ENCODE peak calls at places on chromosome 13, in six cellular contexts. One of them, this sample, is unnamed.

GRCh38 chr13:53631511-53631910 is 602.9 kb downstream of the OLFM4 start:
- DNase-seq in right atrium auricular region: no peak
- DNase-seq in brain microvascular endothelial cell: no peak
- DNase-seq in heart left ventricle: no peak
- DNase-seq in aorta: no peak
- DNase-seq in PC-3: no peak
- DNase-seq in this sample: no peak

GRCh38 chr13:33355470-33355869 is 69.9 kb upstream of the STARD13 start:
- DNase-seq in PC-3: no peak
- DNase-seq in aorta: no peak
- DNase-seq in heart left ventricle: no peak
- DNase-seq in brain microvascular endothelial cell: no peak
- DNase-seq in right atrium auricular region: no peak
- DNase-seq in this sample: no peak

GRCh38 chr13:21736926-21737325 is 66.1 kb downstream of the FGF9 start:
- DNase-seq in right atrium auricular region: peak
- DNase-seq in heart left ventricle: no peak
- DNase-seq in PC-3: no peak
- DNase-seq in brain microvascular endothelial cell: no peak
- DNase-seq in aorta: no peak
- DNase-seq in this sample: no peak

GRCh38 chr13:82569581-82569980 is 1312.7 kb downstream of the SLITRK1 start:
- DNase-seq in right atrium auricular region: no peak
- DNase-seq in PC-3: no peak
- DNase-seq in brain microvascular endothelial cell: no peak
- DNase-seq in aorta: no peak
- DNase-seq in heart left ventricle: no peak
- DNase-seq in this sample: no peak

GRCh38 chr13:90389537-90389936 is 958.0 kb upstream of the MIR17HG start:
- DNase-seq in aorta: no peak
- DNase-seq in heart left ventricle: no peak
- DNase-seq in right atrium auricular region: no peak
- DNase-seq in brain microvascular endothelial cell: no peak
- DNase-seq in PC-3: no peak
- DNase-seq in this sample: no peak

GRCh38 chr13:94382520-94382919 is 97.0 kb downstream of the DCT start:
- DNase-seq in PC-3: no peak
- DNase-seq in aorta: no peak
- DNase-seq in brain microvascular endothelial cell: no peak
- DNase-seq in right atrium auricular region: no peak
- DNase-seq in heart left ventricle: no peak
- DNase-seq in this sample: no peak

GRCh38 chr13:101455863-101456262 is 3.4 kb downstream of the ITGBL1 start:
- DNase-seq in brain microvascular endothelial cell: peak
- DNase-seq in PC-3: peak
- DNase-seq in right atrium auricular region: no peak
- DNase-seq in aorta: no peak
- DNase-seq in heart left ventricle: no peak
- DNase-seq in this sample: peak

GRCh38 chr13:99686157-99686572 is 184.9 kb downstream of the TM9SF2 start:
- DNase-seq in PC-3: no peak
- DNase-seq in aorta: no peak
- DNase-seq in brain microvascular endothelial cell: peak
- DNase-seq in right atrium auricular region: peak
- DNase-seq in heart left ventricle: no peak
- DNase-seq in this sample: no peak

GRCh38 chr13:87122551-87122950 is 548.6 kb upstream of the SLITRK5 start:
- DNase-seq in heart left ventricle: no peak
- DNase-seq in brain microvascular endothelial cell: peak
- DNase-seq in right atrium auricular region: no peak
- DNase-seq in aorta: no peak
- DNase-seq in PC-3: peak
- DNase-seq in this sample: no peak

GRCh38 chr13:30408319-30409101 is 13.8 kb upstream of the UBE2L5 start:
- DNase-seq in aorta: peak
- DNase-seq in heart left ventricle: peak
- DNase-seq in PC-3: peak
- DNase-seq in brain microvascular endothelial cell: peak
- DNase-seq in right atrium auricular region: peak
- DNase-seq in this sample: peak

GRCh38 chr13:106291006-106291405 is 244.5 kb downstream of the EFNB2 start:
- DNase-seq in brain microvascular endothelial cell: peak
- DNase-seq in aorta: no peak
- DNase-seq in PC-3: peak
- DNase-seq in heart left ventricle: no peak
- DNase-seq in right atrium auricular region: no peak
- DNase-seq in this sample: peak

GRCh38 chr13:33070713-33071112 is 54.5 kb downstream of the KL start:
- DNase-seq in PC-3: peak
- DNase-seq in brain microvascular endothelial cell: no peak
- DNase-seq in heart left ventricle: no peak
- DNase-seq in aorta: no peak
- DNase-seq in right atrium auricular region: no peak
- DNase-seq in this sample: no peak

GRCh38 chr13:50248537-50249521 is 233.6 kb downstream of the KCNRG start:
- DNase-seq in aorta: no peak
- DNase-seq in heart left ventricle: no peak
- DNase-seq in brain microvascular endothelial cell: no peak
- DNase-seq in right atrium auricular region: no peak
- DNase-seq in PC-3: no peak
- DNase-seq in this sample: no peak

GRCh38 chr13:102571075-102571474 is 25.7 kb upstream of the TPP2 start:
- DNase-seq in brain microvascular endothelial cell: no peak
- DNase-seq in heart left ventricle: no peak
- DNase-seq in right atrium auricular region: no peak
- DNase-seq in PC-3: peak
- DNase-seq in aorta: no peak
- DNase-seq in this sample: no peak

GRCh38 chr13:98835156-98835555 is 82.7 kb upstream of the SLC15A1 start:
- DNase-seq in right atrium auricular region: no peak
- DNase-seq in aorta: no peak
- DNase-seq in PC-3: no peak
- DNase-seq in heart left ventricle: no peak
- DNase-seq in brain microvascular endothelial cell: no peak
- DNase-seq in this sample: no peak

GRCh38 chr13:42355118-42355840 is 83.3 kb downstream of the AKAP11 start:
- DNase-seq in heart left ventricle: no peak
- DNase-seq in brain microvascular endothelial cell: no peak
- DNase-seq in aorta: no peak
- DNase-seq in right atrium auricular region: no peak
- DNase-seq in PC-3: no peak
- DNase-seq in this sample: no peak

GRCh38 chr13:91950803-91951202 is 552.4 kb downstream of the GPC5 start:
- DNase-seq in brain microvascular endothelial cell: no peak
- DNase-seq in right atrium auricular region: no peak
- DNase-seq in heart left ventricle: no peak
- DNase-seq in aorta: no peak
- DNase-seq in PC-3: no peak
- DNase-seq in this sample: no peak

GRCh38 chr13:33279898-33280549 is 5.5 kb downstream of the STARD13 start:
- DNase-seq in aorta: no peak
- DNase-seq in heart left ventricle: no peak
- DNase-seq in brain microvascular endothelial cell: peak
- DNase-seq in PC-3: peak
- DNase-seq in right atrium auricular region: no peak
- DNase-seq in this sample: peak

GRCh38 chr13:114047358-114047881 is 73.5 kb upstream of the C13orf46 start:
- DNase-seq in right atrium auricular region: no peak
- DNase-seq in heart left ventricle: peak
- DNase-seq in brain microvascular endothelial cell: no peak
- DNase-seq in PC-3: no peak
- DNase-seq in aorta: no peak
- DNase-seq in this sample: no peak

GRCh38 chr13:30998548-30999140 is 66.2 kb downstream of the TEX26 start:
- DNase-seq in brain microvascular endothelial cell: peak
- DNase-seq in PC-3: no peak
- DNase-seq in aorta: no peak
- DNase-seq in heart left ventricle: no peak
- DNase-seq in right atrium auricular region: no peak
- DNase-seq in this sample: peak

GRCh38 chr13:58087566-58087965 is 456.0 kb downstream of the PCDH17 start:
- DNase-seq in brain microvascular endothelial cell: no peak
- DNase-seq in heart left ventricle: no peak
- DNase-seq in right atrium auricular region: no peak
- DNase-seq in aorta: no peak
- DNase-seq in PC-3: peak
- DNase-seq in this sample: no peak

GRCh38 chr13:111256946-111257345 is 63.5 kb upstream of the TEX29 start:
- DNase-seq in heart left ventricle: no peak
- DNase-seq in brain microvascular endothelial cell: no peak
- DNase-seq in right atrium auricular region: no peak
- DNase-seq in aorta: no peak
- DNase-seq in PC-3: no peak
- DNase-seq in this sample: no peak

GRCh38 chr13:59531571-59532091 is 632.1 kb downstream of the DIAPH3 start:
- DNase-seq in heart left ventricle: peak
- DNase-seq in brain microvascular endothelial cell: peak
- DNase-seq in PC-3: peak
- DNase-seq in aorta: peak
- DNase-seq in right atrium auricular region: peak
- DNase-seq in this sample: peak

GRCh38 chr13:20475927-20476691 is 49.5 kb downstream of the CRYL1 start:
- DNase-seq in right atrium auricular region: no peak
- DNase-seq in heart left ventricle: no peak
- DNase-seq in aorta: no peak
- DNase-seq in PC-3: no peak
- DNase-seq in brain microvascular endothelial cell: no peak
- DNase-seq in this sample: no peak

DNA sequence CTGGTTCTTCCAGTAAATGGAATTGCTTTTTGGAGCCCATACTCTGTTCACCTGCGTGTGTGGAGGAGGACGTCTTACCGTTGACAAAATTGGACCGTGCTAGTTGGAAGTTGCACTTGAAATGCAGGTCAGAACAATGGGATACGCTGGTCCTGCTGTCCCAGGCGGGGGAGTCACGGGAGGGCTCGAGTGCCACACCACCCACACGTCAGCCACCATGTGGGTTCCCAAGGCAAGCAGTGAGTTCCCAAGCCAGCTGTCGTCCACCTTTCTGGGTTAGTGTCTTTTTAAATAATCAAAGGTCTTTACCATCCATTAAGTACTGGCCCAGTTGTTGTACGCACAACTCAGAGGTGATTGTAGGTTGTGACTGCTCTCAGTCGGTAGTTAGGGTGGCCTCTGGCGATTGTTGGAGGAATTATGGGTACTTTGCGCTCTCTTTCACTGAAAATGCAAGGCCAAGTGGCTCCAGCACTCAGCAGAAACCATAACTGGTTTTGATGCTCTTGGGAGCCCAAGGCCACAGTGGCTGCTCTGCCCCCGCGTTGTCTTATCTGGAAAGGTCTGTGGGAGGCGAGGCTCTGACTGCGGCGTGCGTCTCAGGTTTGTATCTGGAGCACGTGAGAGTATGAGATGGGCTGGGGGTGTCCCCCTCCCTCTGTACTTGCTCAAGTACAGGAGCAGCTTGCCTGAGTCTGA is 14.2 kb downstream of the ATP11A start:
- DNase-seq in brain microvascular endothelial cell: no peak
- DNase-seq in aorta: peak
- DNase-seq in right atrium auricular region: no peak
- DNase-seq in heart left ventricle: no peak
- DNase-seq in PC-3: no peak
- DNase-seq in this sample: no peak
- H3K27ac ChIP-seq in brain microvascular endothelial cell: no peak
- H3K27ac ChIP-seq in aorta: no peak
- H3K27ac ChIP-seq in right atrium auricular region: peak
- H3K27ac ChIP-seq in heart left ventricle: no peak
- H3K27ac ChIP-seq in PC-3: no peak
- H3K27ac ChIP-seq in this sample: no peak

GRCh38 chr13:24323036-24323738 is 13.8 kb downstream of the C1QTNF9 start:
- DNase-seq in brain microvascular endothelial cell: no peak
- DNase-seq in aorta: no peak
- DNase-seq in right atrium auricular region: no peak
- DNase-seq in PC-3: no peak
- DNase-seq in heart left ventricle: no peak
- DNase-seq in this sample: no peak
- H3K27ac ChIP-seq in brain microvascular endothelial cell: no peak
- H3K27ac ChIP-seq in aorta: no peak
- H3K27ac ChIP-seq in right atrium auricular region: no peak
- H3K27ac ChIP-seq in PC-3: no peak
- H3K27ac ChIP-seq in heart left ventricle: no peak
- H3K27ac ChIP-seq in this sample: no peak

GRCh38 chr13:28530729-28531194 is 35.8 kb upstream of the FLT1 start:
- DNase-seq in PC-3: peak
- DNase-seq in heart left ventricle: no peak
- DNase-seq in aorta: no peak
- DNase-seq in right atrium auricular region: no peak
- DNase-seq in brain microvascular endothelial cell: no peak
- DNase-seq in this sample: no peak

GRCh38 chr13:28531956-28532225 is 37.0 kb upstream of the FLT1 start:
- DNase-seq in brain microvascular endothelial cell: no peak
- DNase-seq in PC-3: no peak
- DNase-seq in heart left ventricle: no peak
- DNase-seq in aorta: no peak
- DNase-seq in right atrium auricular region: no peak
- DNase-seq in this sample: no peak

GRCh38 chr13:28529836-28530235 is 34.9 kb upstream of the FLT1 start:
- DNase-seq in PC-3: no peak
- DNase-seq in aorta: no peak
- DNase-seq in right atrium auricular region: no peak
- DNase-seq in brain microvascular endothelial cell: no peak
- DNase-seq in heart left ventricle: no peak
- DNase-seq in this sample: no peak

GRCh38 chr13:28532226-28533048 is 37.5 kb upstream of the FLT1 start:
- DNase-seq in brain microvascular endothelial cell: no peak
- DNase-seq in heart left ventricle: peak
- DNase-seq in aorta: peak
- DNase-seq in right atrium auricular region: no peak
- DNase-seq in PC-3: no peak
- DNase-seq in this sample: peak

DNA sequence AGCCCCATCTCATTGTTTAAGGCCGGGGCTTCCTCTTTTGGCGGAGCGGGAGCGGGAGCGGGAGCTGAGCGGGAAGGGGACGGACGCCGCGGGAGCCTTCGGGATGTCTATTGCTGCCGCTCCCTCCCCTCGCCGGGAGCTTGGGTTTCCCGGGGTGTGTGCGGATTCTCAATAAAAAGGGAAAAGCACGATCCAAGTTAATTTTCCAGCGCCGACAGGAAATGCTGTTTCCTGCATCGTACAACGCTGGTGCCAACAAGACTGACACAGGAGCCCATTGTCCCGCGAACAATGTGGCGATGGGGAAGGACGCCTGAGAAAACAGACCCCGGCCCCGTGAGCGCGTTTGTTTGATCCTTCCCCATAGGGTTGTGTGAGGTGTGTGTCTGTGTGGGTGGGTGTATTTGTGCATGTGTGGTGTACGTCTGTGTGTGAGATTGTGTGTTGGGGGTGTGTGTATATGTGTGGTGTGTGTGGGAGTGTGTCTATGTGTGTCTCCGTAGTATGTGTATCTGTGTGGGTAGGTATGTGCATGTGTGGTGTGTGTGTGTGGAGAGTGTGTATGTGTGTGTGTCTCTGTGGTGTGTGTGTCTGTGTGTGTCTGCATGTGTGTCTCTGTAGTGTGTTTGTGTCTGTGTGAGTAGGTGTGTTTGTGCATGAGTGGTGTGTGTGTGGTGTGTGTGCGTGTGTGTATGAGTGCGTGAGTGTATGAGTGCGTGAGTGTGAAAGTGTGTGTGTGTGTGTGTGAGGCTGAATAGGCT is 36.4 kb upstream of the FLT1 start:
- DNase-seq in aorta: peak
- DNase-seq in right atrium auricular region: peak
- DNase-seq in heart left ventricle: peak
- DNase-seq in brain microvascular endothelial cell: peak
- DNase-seq in PC-3: peak
- DNase-seq in this sample: peak
- H3K27ac ChIP-seq in aorta: no peak
- H3K27ac ChIP-seq in right atrium auricular region: peak
- H3K27ac ChIP-seq in heart left ventricle: peak
- H3K27ac ChIP-seq in brain microvascular endothelial cell: no peak
- H3K27ac ChIP-seq in PC-3: no peak
- H3K27ac ChIP-seq in this sample: peak

GRCh38 chr13:44362394-44363040 is 11.1 kb upstream of the SERP2 start:
- DNase-seq in heart left ventricle: no peak
- DNase-seq in aorta: no peak
- DNase-seq in right atrium auricular region: no peak
- DNase-seq in brain microvascular endothelial cell: no peak
- DNase-seq in PC-3: no peak
- DNase-seq in this sample: peak
- H3K27ac ChIP-seq in heart left ventricle: peak
- H3K27ac ChIP-seq in aorta: no peak
- H3K27ac ChIP-seq in right atrium auricular region: no peak
- H3K27ac ChIP-seq in brain microvascular endothelial cell: no peak
- H3K27ac ChIP-seq in PC-3: peak
- H3K27ac ChIP-seq in this sample: peak